ENCODE peak calls at places on chromosome 12, in four cellular contexts. W, G, Z and D are unnamed samples.
A peak's percentile ranks its signal among the peaks of the same experiment; 100 is the strongest.

GRCh38 chr12:132471011-132471857 is 18.7 kb upstream of the FBRSL1 start:
- DNase-seq in Z (no peak), G (no peak), W (no peak), D (no peak)

GRCh38 chr12:19855876-19856275 is 416.6 kb downstream of the AEBP2 start:
- DNase-seq in Z (no peak), W (no peak), G (no peak), D (no peak)

GRCh38 chr12:47707905-47708543 is 2.2 kb upstream of the RPAP3 start:
- DNase-seq in G (no peak), Z (no peak), W (no peak), D (no peak)

GRCh38 chr12:110679201-110679600 is 9.7 kb downstream of the HVCN1 start:
- DNase-seq in G (no peak), Z (no peak), W (no peak), D (no peak)

GRCh38 chr12:34398366-34398705 is 376.0 kb downstream of the ALG10 start:
- DNase-seq in Z (no peak), G (no peak), W (peak; percentile 5), D (peak; percentile 0)

GRCh38 chr12:93966516-93967133 is 181.8 kb upstream of the PLXNC1 start:
- DNase-seq in G (no peak), W (no peak), Z (no peak), D (no peak)

GRCh38 chr12:90959538-90960139 is 4.7 kb upstream of the CCER1 start:
- DNase-seq in G (no peak), W (no peak), Z (no peak), D (peak; percentile 49)

GRCh38 chr12:131355688-131356245 is 355.1 kb upstream of the SFSWAP start:
- DNase-seq in W (no peak), Z (no peak), G (no peak), D (no peak)

GRCh38 chr12:103841690-103842584 is 903 bp upstream of the NT5DC3 start:
- DNase-seq in G (peak; percentile 79), W (peak; percentile 45), Z (no peak), D (peak; percentile 61)

GRCh38 chr12:62802981-62803380 is 132.0 kb downstream of the PPM1H start:
- DNase-seq in W (no peak), Z (no peak), G (no peak), D (no peak)

GRCh38 chr12:64103821-64104220 is 118.3 kb downstream of the KICS2 start:
- DNase-seq in G (no peak), Z (no peak), W (no peak), D (no peak)

GRCh38 chr12:131390408-131391100 is 320.3 kb upstream of the SFSWAP start:
- DNase-seq in Z (no peak), W (no peak), G (no peak), D (no peak)

GRCh38 chr12:124420972-124421674 is 126.2 kb downstream of the RFLNA start:
- DNase-seq in G (no peak), W (no peak), Z (no peak), D (no peak)

GRCh38 chr12:46669720-46670119 is 156.1 kb downstream of the SLC38A4 start:
- DNase-seq in Z (no peak), G (no peak), W (no peak), D (no peak)

GRCh38 chr12:25806271-25806670 is 152.2 kb upstream of the RASSF8 start:
- DNase-seq in W (no peak), Z (no peak), G (no peak), D (no peak)

GRCh38 chr12:59940676-59941342 is 345.0 kb downstream of the SLC16A7 start:
- DNase-seq in G (no peak), W (no peak), Z (no peak), D (no peak)

GRCh38 chr12:52351196-52352059 is 15.9 kb downstream of the KRT85 start:
- DNase-seq in W (no peak), G (no peak), Z (no peak), D (no peak)

GRCh38 chr12:31629756-31630732 is 29.4 kb upstream of the ETFBKMT start:
- DNase-seq in G (peak; percentile 47), Z (no peak), W (no peak), D (no peak)

GRCh38 chr12:132084681-132085635 is 59.2 kb downstream of the DDX51 start:
- DNase-seq in G (peak; percentile 14), W (peak; percentile 54), Z (peak; percentile 16), D (peak; percentile 83)

GRCh38 chr12:6404390-6404789 is 20.4 kb downstream of the LTBR start:
- DNase-seq in W (no peak), G (no peak), Z (no peak), D (no peak)

GRCh38 chr12:51863363-51863920 is 14.9 kb upstream of the FIGNL2 start:
- DNase-seq in Z (no peak), G (no peak), W (no peak), D (no peak)

GRCh38 chr12:53954694-53955035 is at the start of gene HOXC12:
- DNase-seq in G (no peak), Z (no peak), W (no peak), D (no peak)

GRCh38 chr12:3489057-3489456 is 1.9 kb upstream of the PRMT8 start:
- DNase-seq in G (no peak), Z (no peak), W (no peak), D (no peak)

GRCh38 chr12:102959391-102959790 is 1.9 kb downstream of the ASCL1 start:
- DNase-seq in W (no peak), Z (no peak), G (no peak), D (no peak)

GRCh38 chr12:9941838-9942237 is 9.7 kb upstream of the CLEC2A start:
- DNase-seq in W (no peak), Z (no peak), G (no peak), D (no peak)

GRCh38 chr12:118651487-118651886 is 275.1 kb downstream of the SUDS3 start:
- DNase-seq in Z (no peak), G (no peak), W (no peak), D (no peak)

GRCh38 chr12:109752117-109753053 is 38.8 kb downstream of the FAM222A start:
- DNase-seq in Z (no peak), W (no peak), G (no peak), D (no peak)

GRCh38 chr12:93571854-93572711 is at the start of gene SOCS2:
- DNase-seq in Z (no peak), G (no peak), W (peak; percentile 22), D (peak; percentile 64)

GRCh38 chr12:2488596-2488995 is 306.2 kb upstream of the FKBP4 start:
- DNase-seq in Z (no peak), G (no peak), W (no peak), D (no peak)

GRCh38 chr12:99059824-99060526 is 414.9 kb downstream of the APAF1 start:
- DNase-seq in W (peak; percentile 39), Z (no peak), G (peak; percentile 15), D (no peak)

GRCh38 chr12:109147954-109148353 is 31.6 kb downstream of the ACACB start:
- DNase-seq in G (peak; percentile 61), Z (no peak), W (peak; percentile 77), D (no peak)

GRCh38 chr12:53414756-53415417 is 8.8 kb upstream of the AMHR2 start:
- DNase-seq in Z (no peak), W (no peak), G (no peak), D (no peak)

GRCh38 chr12:125187148-125187733 is 122.0 kb downstream of the AACS start:
- DNase-seq in W (no peak), Z (no peak), G (no peak), D (no peak)